ENCODE peak calls at places on chromosomes 13 and 19, in seven cellular contexts. One of them, this sample, is unnamed.

GRCh38 chr19:29800086-29800825 is 11.5 kb upstream of the CCNE1 start:
- DNase-seq in cardiac fibroblast: no peak
- DNase-seq in neural progenitor cell: no peak
- DNase-seq in thoracic aorta: no peak
- DNase-seq in IMR-90: no peak
- DNase-seq in fibroblast of lung: no peak
- DNase-seq in uterus: no peak
- DNase-seq in this sample: no peak

GRCh38 chr13:52034616-52035226 is 10.2 kb downstream of the UTP14C start:
- DNase-seq in cardiac fibroblast: no peak
- DNase-seq in neural progenitor cell: no peak
- DNase-seq in thoracic aorta: no peak
- DNase-seq in IMR-90: peak; percentile 20
- DNase-seq in fibroblast of lung: no peak
- DNase-seq in uterus: no peak
- DNase-seq in this sample: no peak

GRCh38 chr19:5220866-5221265 is 119.7 kb downstream of the PTPRS start:
- DNase-seq in cardiac fibroblast: no peak
- DNase-seq in neural progenitor cell: no peak
- DNase-seq in thoracic aorta: no peak
- DNase-seq in IMR-90: no peak
- DNase-seq in fibroblast of lung: no peak
- DNase-seq in uterus: no peak
- DNase-seq in this sample: no peak

GRCh38 chr19:28905996-28906395 is 307.0 kb downstream of the UQCRFS1 start:
- DNase-seq in cardiac fibroblast: peak; percentile 84
- DNase-seq in neural progenitor cell: no peak
- DNase-seq in thoracic aorta: no peak
- DNase-seq in IMR-90: peak; percentile 88
- DNase-seq in fibroblast of lung: no peak
- DNase-seq in uterus: no peak
- DNase-seq in this sample: no peak

GRCh38 chr13:101115762-101116161 is 300.5 kb downstream of the NALCN start:
- DNase-seq in cardiac fibroblast: peak; percentile 26
- DNase-seq in neural progenitor cell: peak; percentile 53
- DNase-seq in thoracic aorta: no peak
- DNase-seq in IMR-90: no peak
- DNase-seq in fibroblast of lung: peak; percentile 10
- DNase-seq in uterus: no peak
- DNase-seq in this sample: no peak

GRCh38 chr13:111051656-111052232 is 63.4 kb upstream of the ARHGEF7 start:
- DNase-seq in cardiac fibroblast: no peak
- DNase-seq in neural progenitor cell: no peak
- DNase-seq in thoracic aorta: no peak
- DNase-seq in IMR-90: no peak
- DNase-seq in fibroblast of lung: no peak
- DNase-seq in uterus: no peak
- DNase-seq in this sample: no peak

GRCh38 chr13:94947965-94948371 is 235.6 kb upstream of the SOX21 start:
- DNase-seq in cardiac fibroblast: no peak
- DNase-seq in neural progenitor cell: peak; percentile 92
- DNase-seq in thoracic aorta: no peak
- DNase-seq in IMR-90: no peak
- DNase-seq in fibroblast of lung: peak; percentile 51
- DNase-seq in uterus: no peak
- DNase-seq in this sample: no peak

GRCh38 chr13:21079761-21080730 is 18.7 kb upstream of the LATS2 start:
- DNase-seq in cardiac fibroblast: peak; percentile 92
- DNase-seq in neural progenitor cell: no peak
- DNase-seq in thoracic aorta: no peak
- DNase-seq in IMR-90: peak; percentile 93
- DNase-seq in fibroblast of lung: peak; percentile 96
- DNase-seq in uterus: no peak
- DNase-seq in this sample: peak; percentile 87

GRCh38 chr19:7830272-7830771 is 304 bp downstream of the EVI5L start:
- DNase-seq in cardiac fibroblast: no peak
- DNase-seq in neural progenitor cell: no peak
- DNase-seq in thoracic aorta: no peak
- DNase-seq in IMR-90: no peak
- DNase-seq in fibroblast of lung: no peak
- DNase-seq in uterus: peak; percentile 39
- DNase-seq in this sample: no peak

GRCh38 chr19:7539827-7540425 is 4.4 kb downstream of the PNPLA6 start:
- DNase-seq in cardiac fibroblast: no peak
- DNase-seq in neural progenitor cell: no peak
- DNase-seq in thoracic aorta: no peak
- DNase-seq in IMR-90: no peak
- DNase-seq in fibroblast of lung: no peak
- DNase-seq in uterus: no peak
- DNase-seq in this sample: no peak

GRCh38 chr13:94950303-94950702 is 238.0 kb upstream of the SOX21 start:
- DNase-seq in cardiac fibroblast: no peak
- DNase-seq in neural progenitor cell: peak; percentile 65
- DNase-seq in thoracic aorta: no peak
- DNase-seq in IMR-90: no peak
- DNase-seq in fibroblast of lung: no peak
- DNase-seq in uterus: no peak
- DNase-seq in this sample: no peak

GRCh38 chr13:110415669-110416068 is 108.6 kb downstream of the COL4A2 start:
- DNase-seq in cardiac fibroblast: peak; percentile 59
- DNase-seq in neural progenitor cell: no peak
- DNase-seq in thoracic aorta: no peak
- DNase-seq in IMR-90: peak; percentile 24
- DNase-seq in fibroblast of lung: no peak
- DNase-seq in uterus: no peak
- DNase-seq in this sample: no peak

GRCh38 chr19:40523322-40524047 is 53.2 kb upstream of the SHKBP1 start:
- DNase-seq in cardiac fibroblast: peak; percentile 67
- DNase-seq in neural progenitor cell: peak; percentile 83
- DNase-seq in thoracic aorta: no peak
- DNase-seq in IMR-90: peak; percentile 44
- DNase-seq in fibroblast of lung: peak; percentile 37
- DNase-seq in uterus: peak; percentile 25
- DNase-seq in this sample: peak; percentile 53

GRCh38 chr19:40521276-40521675 is 54.5 kb downstream of the SPTBN4 start:
- DNase-seq in cardiac fibroblast: peak; percentile 48
- DNase-seq in neural progenitor cell: no peak
- DNase-seq in thoracic aorta: no peak
- DNase-seq in IMR-90: peak; percentile 29
- DNase-seq in fibroblast of lung: no peak
- DNase-seq in uterus: no peak
- DNase-seq in this sample: no peak

GRCh38 chr19:40517248-40517647 is 50.4 kb downstream of the SPTBN4 start:
- DNase-seq in cardiac fibroblast: no peak
- DNase-seq in neural progenitor cell: no peak
- DNase-seq in thoracic aorta: no peak
- DNase-seq in IMR-90: no peak
- DNase-seq in fibroblast of lung: no peak
- DNase-seq in uterus: no peak
- DNase-seq in this sample: no peak

GRCh38 chr19:40524133-40524549 is 52.5 kb upstream of the SHKBP1 start:
- DNase-seq in cardiac fibroblast: no peak
- DNase-seq in neural progenitor cell: no peak
- DNase-seq in thoracic aorta: no peak
- DNase-seq in IMR-90: no peak
- DNase-seq in fibroblast of lung: no peak
- DNase-seq in uterus: no peak
- DNase-seq in this sample: no peak

DNA sequence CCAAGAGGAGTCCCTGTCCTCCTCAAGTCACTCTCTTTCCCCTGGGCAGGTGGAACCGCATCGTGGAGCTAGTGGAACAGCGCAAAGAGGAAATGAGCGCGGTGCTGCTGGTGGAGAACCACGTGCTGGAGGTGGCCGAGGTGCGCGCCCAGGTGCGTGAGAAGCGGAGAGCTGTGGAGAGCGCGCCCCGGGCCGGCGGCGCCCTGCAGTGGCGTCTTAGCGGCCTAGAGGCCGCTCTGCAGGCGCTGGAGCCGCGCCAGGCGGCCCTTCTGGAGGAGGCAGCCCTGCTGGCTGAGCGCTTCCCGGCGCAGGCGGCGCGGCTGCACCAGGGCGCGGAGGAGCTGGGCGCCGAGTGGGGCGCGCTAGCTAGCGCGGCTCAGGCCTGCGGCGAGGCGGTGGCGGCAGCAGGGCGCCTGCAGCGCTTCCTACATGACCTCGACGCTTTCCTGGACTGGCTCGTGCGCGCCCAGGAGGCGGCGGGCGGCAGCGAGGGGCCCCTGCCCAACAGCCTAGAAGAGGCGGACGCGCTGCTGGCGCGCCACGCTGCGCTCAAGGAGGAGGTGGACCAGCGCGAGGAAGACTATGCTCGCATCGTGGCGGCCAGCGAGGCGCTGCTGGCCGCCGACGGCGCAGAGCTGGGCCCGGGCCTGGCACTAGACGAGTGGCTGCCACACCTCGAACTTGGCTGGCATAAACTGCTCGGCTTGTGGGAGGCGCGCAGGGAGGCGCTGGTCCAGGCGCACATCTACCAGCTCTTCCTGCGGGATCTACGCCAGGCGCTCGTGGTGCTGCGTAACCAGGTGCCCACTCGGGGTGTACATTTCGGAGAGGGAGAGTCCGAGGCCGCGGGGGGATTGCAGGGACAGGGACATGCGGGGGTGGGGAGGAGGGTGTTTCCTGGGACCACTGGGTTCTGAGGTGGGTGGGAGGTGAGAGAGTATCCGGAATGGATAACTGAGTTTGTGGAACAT is 52.8 kb downstream of the SPTBN4 start:
- DNase-seq in cardiac fibroblast: peak; percentile 61
- DNase-seq in neural progenitor cell: peak; percentile 74
- DNase-seq in thoracic aorta: no peak
- DNase-seq in IMR-90: peak; percentile 40
- DNase-seq in fibroblast of lung: peak; percentile 54
- DNase-seq in uterus: no peak
- DNase-seq in this sample: no peak
- TF ChIP-seq CTCF in cardiac fibroblast: no peak
- TF ChIP-seq CTCF in neural progenitor cell: peak; percentile 14
- TF ChIP-seq CTCF in thoracic aorta: no peak
- TF ChIP-seq CTCF in IMR-90: peak; percentile 8
- TF ChIP-seq CTCF in fibroblast of lung: peak; percentile 6
- TF ChIP-seq CTCF in uterus: no peak
- TF ChIP-seq CTCF in this sample: no peak

DNA sequence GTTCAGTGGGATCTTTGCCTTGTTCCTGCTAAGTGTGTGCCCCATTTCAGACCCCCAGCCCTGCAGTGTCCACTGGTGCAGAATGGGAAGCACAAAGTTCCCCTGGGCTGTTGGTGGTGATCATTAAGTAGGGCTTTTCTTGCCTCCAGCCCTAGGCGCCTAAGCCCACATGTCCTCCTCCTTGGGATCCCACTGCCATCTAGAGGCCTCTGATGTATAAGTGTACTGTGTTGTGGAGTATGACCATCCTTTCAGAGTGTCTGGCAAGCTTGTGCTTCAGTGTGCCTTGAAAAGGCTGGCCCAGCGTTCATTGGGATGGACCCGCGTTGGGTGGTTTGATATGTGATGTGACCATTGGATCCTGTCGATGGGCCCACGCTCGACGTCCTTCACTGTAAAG is 71.2 kb downstream of the WASF3 start:
- DNase-seq in cardiac fibroblast: peak; percentile 72
- DNase-seq in neural progenitor cell: peak; percentile 41
- DNase-seq in thoracic aorta: no peak
- DNase-seq in IMR-90: peak; percentile 40
- DNase-seq in fibroblast of lung: peak; percentile 34
- DNase-seq in uterus: no peak
- DNase-seq in this sample: no peak
- TF ChIP-seq CTCF in cardiac fibroblast: peak; percentile 33
- TF ChIP-seq CTCF in neural progenitor cell: peak; percentile 36
- TF ChIP-seq CTCF in thoracic aorta: no peak
- TF ChIP-seq CTCF in IMR-90: peak; percentile 42
- TF ChIP-seq CTCF in fibroblast of lung: peak; percentile 36
- TF ChIP-seq CTCF in uterus: no peak
- TF ChIP-seq CTCF in this sample: no peak

DNA sequence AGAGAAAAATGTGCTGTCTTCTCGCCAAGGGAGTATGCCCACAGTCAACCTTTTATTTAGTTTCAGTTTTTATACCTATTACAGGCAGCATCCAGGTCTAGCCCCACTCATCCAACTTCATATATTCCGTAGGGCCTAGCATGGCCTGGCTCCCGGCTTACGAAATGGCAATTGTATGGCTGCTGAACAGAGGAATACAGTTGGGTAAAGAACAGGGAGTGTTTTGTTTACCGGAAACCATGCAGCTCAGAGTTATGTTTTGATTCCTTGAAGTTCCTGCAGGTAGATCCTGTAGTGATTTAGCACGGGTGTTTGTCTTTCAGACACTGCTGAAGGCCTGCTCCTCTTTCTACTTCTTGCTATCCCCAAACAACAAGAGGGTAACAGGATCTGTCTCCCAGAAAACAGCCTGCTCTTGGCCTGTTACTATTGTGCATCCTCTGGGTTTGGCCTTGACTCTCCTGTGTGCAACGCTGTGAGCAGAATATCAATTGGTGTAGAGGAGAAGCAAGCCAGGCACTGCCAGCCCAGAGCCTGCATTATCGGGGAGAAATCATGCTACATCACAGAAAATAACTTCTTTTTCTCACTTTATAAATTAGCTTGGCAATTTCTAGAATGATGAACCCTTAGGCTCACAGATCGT is 32.4 kb downstream of the OLFM4 start:
- DNase-seq in cardiac fibroblast: no peak
- DNase-seq in neural progenitor cell: no peak
- DNase-seq in thoracic aorta: no peak
- DNase-seq in IMR-90: no peak
- DNase-seq in fibroblast of lung: no peak
- DNase-seq in uterus: no peak
- DNase-seq in this sample: no peak
- TF ChIP-seq CTCF in cardiac fibroblast: no peak
- TF ChIP-seq CTCF in neural progenitor cell: no peak
- TF ChIP-seq CTCF in thoracic aorta: no peak
- TF ChIP-seq CTCF in IMR-90: no peak
- TF ChIP-seq CTCF in fibroblast of lung: no peak
- TF ChIP-seq CTCF in uterus: no peak
- TF ChIP-seq CTCF in this sample: no peak

DNA sequence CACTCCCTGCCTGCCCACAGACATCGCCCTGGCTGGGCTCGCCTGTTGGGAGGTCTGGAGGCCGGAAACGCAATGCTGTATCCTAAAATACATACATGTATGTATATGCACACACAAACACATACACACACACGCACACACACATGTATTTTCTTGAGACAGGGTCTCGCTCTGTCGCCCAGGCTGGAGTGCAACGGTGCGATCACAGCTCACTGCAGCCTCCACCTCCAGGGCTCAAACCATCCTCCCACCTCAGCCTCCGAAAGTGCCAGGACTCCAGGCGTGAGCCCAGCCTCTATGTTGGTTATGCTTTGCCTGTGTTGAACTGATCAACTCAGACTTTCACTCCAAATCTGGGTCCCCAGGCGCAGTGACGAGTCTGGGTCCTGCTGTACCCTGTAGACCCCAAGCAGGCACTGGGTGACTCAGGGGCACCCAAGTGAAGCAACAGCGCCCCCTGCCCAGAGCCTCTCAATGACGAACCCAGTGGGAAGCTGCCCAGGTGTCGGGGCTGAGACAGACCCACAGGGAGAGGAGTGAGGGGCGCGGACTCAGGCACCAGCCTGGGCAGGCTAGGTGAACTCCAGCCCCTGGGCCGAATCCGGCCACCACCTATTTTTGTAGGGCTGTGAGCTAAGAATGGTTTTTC is 27.4 kb upstream of the CACTIN start:
- DNase-seq in cardiac fibroblast: no peak
- DNase-seq in neural progenitor cell: peak; percentile 29
- DNase-seq in thoracic aorta: no peak
- DNase-seq in IMR-90: no peak
- DNase-seq in fibroblast of lung: no peak
- DNase-seq in uterus: no peak
- DNase-seq in this sample: no peak
- TF ChIP-seq CTCF in cardiac fibroblast: peak; percentile 16
- TF ChIP-seq CTCF in neural progenitor cell: peak; percentile 33
- TF ChIP-seq CTCF in thoracic aorta: no peak
- TF ChIP-seq CTCF in IMR-90: peak; percentile 15
- TF ChIP-seq CTCF in fibroblast of lung: no peak
- TF ChIP-seq CTCF in uterus: no peak
- TF ChIP-seq CTCF in this sample: peak; percentile 43